ENCODE peak calls at places on chromosomes 6 and 20, in nine cellular contexts. U, X, Q, J, B, O, V, D and S are unnamed samples.

GRCh38 chr6:170192905-170193304 is 98.0 kb downstream of the DLL1 start:
- DNase-seq in J (no peak), V (no peak), X (no peak), Q (no peak), D (no peak), O (no peak), U (no peak), B (no peak), S (no peak)

GRCh38 chr6:89799756-89800155 is 19.8 kb downstream of the MDN1 start:
- DNase-seq in X (no peak), V (no peak), J (no peak), D (no peak), U (no peak), Q (no peak), B (no peak), O (no peak), S (no peak)

GRCh38 chr6:130900913-130901312 is 73.7 kb downstream of the SMLR1 start:
- DNase-seq in D (no peak), V (no peak), U (no peak), O (no peak), J (peak; percentile 83), B (no peak), Q (no peak), X (peak; percentile 80), S (no peak)

GRCh38 chr6:32293695-32294094 is 69.8 kb upstream of the NOTCH4 start:
- DNase-seq in Q (no peak), O (no peak), J (no peak), B (no peak), D (no peak), U (no peak), X (no peak), V (no peak), S (no peak)

GRCh38 chr6:151063339-151063738 is 176.4 kb upstream of the AKAP12 start:
- DNase-seq in B (no peak), Q (no peak), O (peak; percentile 92), J (no peak), U (no peak), V (no peak), D (no peak), X (peak; percentile 75), S (no peak)

GRCh38 chr6:44263357-44264100 is 1.8 kb downstream of the NFKBIE start:
- DNase-seq in U (peak; percentile 52), V (no peak), B (peak; percentile 21), Q (no peak), O (peak; percentile 40), D (no peak), X (no peak), J (no peak), S (no peak)

GRCh38 chr20:19015326-19015725 is 197.1 kb upstream of the SLC24A3 start:
- DNase-seq in U (no peak), D (no peak), B (no peak), J (no peak), Q (no peak), V (no peak), X (no peak), O (no peak), S (no peak)

GRCh38 chr6:89242574-89243330 is 25.6 kb upstream of the GABRR1 start:
- DNase-seq in Q (no peak), X (peak; percentile 64), B (no peak), D (peak; percentile 42), J (no peak), V (no peak), U (no peak), O (peak; percentile 60), S (no peak)

GRCh38 chr6:141326426-141326825 is 806.3 kb upstream of the GJE1 start:
- DNase-seq in V (no peak), O (peak; percentile 94), D (peak; percentile 36), X (peak; percentile 99), J (no peak), U (peak; percentile 8), B (no peak), Q (no peak), S (peak; percentile 47)

GRCh38 chr6:46320505-46320904 is 149.7 kb upstream of the ENPP5 start:
- DNase-seq in O (no peak), B (no peak), J (no peak), Q (no peak), D (no peak), X (no peak), U (no peak), V (no peak), S (no peak)

GRCh38 chr6:165842291-165842936 is 179.4 kb upstream of the PDE10A start:
- DNase-seq in X (no peak), V (no peak), U (no peak), J (no peak), O (no peak), D (no peak), Q (no peak), B (no peak), S (no peak)

GRCh38 chr6:26380256-26380655 is 2.7 kb upstream of the BTN2A2 start:
- DNase-seq in O (no peak), Q (no peak), U (no peak), X (peak; percentile 32), B (no peak), J (no peak), D (no peak), V (no peak), S (no peak)

GRCh38 chr6:37648465-37649330 is 49.0 kb downstream of the MDGA1 start:
- DNase-seq in O (no peak), V (no peak), X (peak; percentile 41), B (peak; percentile 88), U (no peak), D (peak; percentile 75), J (peak; percentile 73), Q (peak; percentile 70), S (peak; percentile 61)

GRCh38 chr6:3039384-3039783 is 28.9 kb upstream of the RIPK1 start:
- DNase-seq in V (no peak), U (no peak), J (no peak), B (no peak), D (no peak), Q (no peak), O (peak; percentile 23), X (no peak), S (no peak)

GRCh38 chr6:125753218-125753936 is 3.9 kb downstream of the HEY2 start:
- DNase-seq in O (peak; percentile 58), X (peak; percentile 43), U (no peak), V (no peak), D (peak; percentile 53), B (no peak), Q (peak; percentile 31), J (no peak), S (peak; percentile 39)

GRCh38 chr20:23634985-23635767 is 2.6 kb downstream of the CST3 start:
- DNase-seq in O (no peak), V (no peak), D (no peak), U (no peak), X (peak; percentile 32), J (peak; percentile 68), B (no peak), Q (peak; percentile 58), S (no peak)

GRCh38 chr20:17676942-17677341 is 5.1 kb downstream of the RRBP1 start:
- DNase-seq in D (no peak), Q (no peak), U (no peak), J (no peak), B (no peak), X (peak; percentile 74), V (no peak), O (no peak), S (no peak)
- H3K4me1 ChIP-seq in D (peaks cover 9% of the 10 kb centered on the region), Q (peaks cover 12% of the 10 kb centered on the region), U (peaks cover 8% of the 10 kb centered on the region), J (peaks cover 14% of the 10 kb centered on the region), B (peaks cover 67% of the 10 kb centered on the region), X (peaks cover 58% of the 10 kb centered on the region), V (peaks cover 74% of the 10 kb centered on the region), O (peaks cover 9% of the 10 kb centered on the region), S (peaks cover 14% of the 10 kb centered on the region)

GRCh38 chr20:6993526-6993925 is 226.0 kb downstream of the BMP2 start:
- DNase-seq in O (no peak), X (peak; percentile 17), B (no peak), J (no peak), U (no peak), D (no peak), V (no peak), Q (no peak), S (no peak)

GRCh38 chr20:6994452-6994851 is 227.0 kb downstream of the BMP2 start:
- DNase-seq in Q (no peak), X (peak; percentile 50), B (no peak), O (no peak), V (no peak), D (no peak), U (no peak), J (no peak), S (no peak)

GRCh38 chr20:7003598-7003997 is 236.1 kb downstream of the BMP2 start:
- DNase-seq in Q (no peak), J (no peak), B (no peak), X (no peak), U (no peak), D (no peak), O (peak; percentile 10), V (no peak), S (no peak)

GRCh38 chr20:6999381-6999780 is 231.9 kb downstream of the BMP2 start:
- DNase-seq in O (no peak), V (no peak), Q (no peak), X (no peak), D (no peak), U (no peak), B (no peak), J (no peak), S (no peak)
- H3K9me3 ChIP-seq in O (no peaks in the 10 kb centered on the region), V (no peaks in the 10 kb centered on the region), Q (no peaks in the 10 kb centered on the region), X (no peaks in the 10 kb centered on the region), D (no peaks in the 10 kb centered on the region), U (no peaks in the 10 kb centered on the region), B (no peaks in the 10 kb centered on the region), J (no peaks in the 10 kb centered on the region), S (no peaks in the 10 kb centered on the region)

GRCh38 chr20:58883243-58883691 is 30.8 kb downstream of the GNAS start:
- DNase-seq in O (no peak), V (no peak), X (peak; percentile 21), D (no peak), U (no peak), B (no peak), J (no peak), Q (no peak), S (no peak)
- H3K27me3 ChIP-seq in O (peaks cover 15% of the 10 kb centered on the region), V (no peaks in the 10 kb centered on the region), X (no peaks in the 10 kb centered on the region), D (no peaks in the 10 kb centered on the region), U (no peaks in the 10 kb centered on the region), B (no peaks in the 10 kb centered on the region), J (no peaks in the 10 kb centered on the region), Q (no peaks in the 10 kb centered on the region), S (no peaks in the 10 kb centered on the region)

DNA sequence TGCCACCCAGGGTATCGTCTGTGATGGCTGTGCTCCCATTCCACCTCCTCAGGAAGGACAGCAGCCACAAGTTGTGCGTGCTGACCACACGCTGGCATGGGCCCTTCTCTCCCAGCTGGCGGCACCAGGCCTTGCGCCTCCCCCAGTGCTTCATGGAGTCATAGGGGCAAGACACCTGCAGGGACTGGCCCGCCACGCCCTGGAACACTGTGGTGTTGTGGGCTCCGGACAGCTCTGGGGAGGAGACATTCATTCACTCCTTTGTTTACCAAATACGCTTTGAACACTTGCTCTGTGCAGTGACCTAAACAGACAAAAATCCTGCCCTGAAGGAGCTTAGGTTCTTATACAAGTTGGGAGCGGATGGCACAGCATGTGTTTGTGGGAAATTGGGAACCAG is 1.5 kb downstream of the TREM2 start:
- DNase-seq in O (no peak), X (no peak), B (peak; percentile 53), V (no peak), Q (no peak), J (no peak), U (no peak), D (no peak), S (no peak)
- H3K4me1 ChIP-seq in O (no peaks in the 10 kb centered on the region), X (no peaks in the 10 kb centered on the region), B (peaks cover 6% of the 10 kb centered on the region), V (peaks cover 17% of the 10 kb centered on the region), Q (no peaks in the 10 kb centered on the region), J (no peaks in the 10 kb centered on the region), U (no peaks in the 10 kb centered on the region), D (no peaks in the 10 kb centered on the region), S (no peaks in the 10 kb centered on the region)

GRCh38 chr6:137494967-137495595 is 887 bp upstream of the OLIG3 start:
- DNase-seq in D (no peak), V (no peak), O (no peak), Q (no peak), B (peak; percentile 79), X (no peak), J (no peak), U (no peak), S (no peak)
- H3K9me3 ChIP-seq in D (no peaks in the 10 kb centered on the region), V (no peaks in the 10 kb centered on the region), O (no peaks in the 10 kb centered on the region), Q (no peaks in the 10 kb centered on the region), B (no peaks in the 10 kb centered on the region), X (no peaks in the 10 kb centered on the region), J (no peaks in the 10 kb centered on the region), U (no peaks in the 10 kb centered on the region), S (no peaks in the 10 kb centered on the region)